ENCODE peak calls at places on chromosomes 16 and 17, in five cellular contexts. One of them, this sample, is unnamed.

GRCh38 chr17:52181842-52182241 is 23.3 kb upstream of the CA10 start:
- DNase-seq in K562: no peak
- DNase-seq in HepG2: no peak
- DNase-seq in A549: no peak
- DNase-seq in GM12878: no peak
- DNase-seq in this sample: peak

GRCh38 chr16:24508614-24509013 is 30.8 kb upstream of the RBBP6 start:
- DNase-seq in GM12878: no peak
- DNase-seq in HepG2: no peak
- DNase-seq in A549: no peak
- DNase-seq in K562: no peak
- DNase-seq in this sample: no peak

GRCh38 chr17:8956521-8956920 is 9.0 kb downstream of the PIK3R5 start:
- DNase-seq in K562: no peak
- DNase-seq in HepG2: no peak
- DNase-seq in A549: no peak
- DNase-seq in GM12878: peak
- DNase-seq in this sample: no peak

GRCh38 chr16:17629936-17630335 is 159.2 kb upstream of the XYLT1 start:
- DNase-seq in HepG2: no peak
- DNase-seq in K562: no peak
- DNase-seq in A549: no peak
- DNase-seq in GM12878: no peak
- DNase-seq in this sample: no peak

GRCh38 chr17:10718547-10718946 is 11.3 kb downstream of the TMEM220 start:
- DNase-seq in HepG2: no peak
- DNase-seq in K562: no peak
- DNase-seq in GM12878: no peak
- DNase-seq in A549: no peak
- DNase-seq in this sample: no peak

GRCh38 chr16:57892041-57892440 is 78.9 kb downstream of the CNGB1 start:
- DNase-seq in A549: no peak
- DNase-seq in HepG2: peak
- DNase-seq in GM12878: no peak
- DNase-seq in K562: no peak
- DNase-seq in this sample: no peak

GRCh38 chr17:79940381-79941087 is 95.1 kb downstream of the TBC1D16 start:
- DNase-seq in HepG2: no peak
- DNase-seq in K562: no peak
- DNase-seq in GM12878: no peak
- DNase-seq in A549: no peak
- DNase-seq in this sample: no peak

GRCh38 chr17:38354466-38354865 is 2.8 kb downstream of the SOCS7 start:
- DNase-seq in K562: no peak
- DNase-seq in A549: no peak
- DNase-seq in GM12878: no peak
- DNase-seq in HepG2: no peak
- DNase-seq in this sample: no peak

GRCh38 chr16:85207357-85207921 is 95.2 kb upstream of the CIBAR2 start:
- DNase-seq in GM12878: no peak
- DNase-seq in K562: no peak
- DNase-seq in A549: no peak
- DNase-seq in HepG2: no peak
- DNase-seq in this sample: no peak

GRCh38 chr17:35447494-35447893 is 1.1 kb downstream of the SLFN13 start:
- DNase-seq in HepG2: no peak
- DNase-seq in K562: no peak
- DNase-seq in GM12878: no peak
- DNase-seq in A549: no peak
- DNase-seq in this sample: no peak

GRCh38 chr17:50028207-50029120 is 27.4 kb upstream of the ITGA3 start:
- DNase-seq in GM12878: no peak
- DNase-seq in K562: no peak
- DNase-seq in A549: peak
- DNase-seq in HepG2: no peak
- DNase-seq in this sample: peak

GRCh38 chr17:7988750-7989178 is 13.7 kb upstream of the GUCY2D start:
- DNase-seq in HepG2: peak
- DNase-seq in GM12878: peak
- DNase-seq in A549: peak
- DNase-seq in K562: peak
- DNase-seq in this sample: peak

GRCh38 chr17:28956112-28956511 is 4.8 kb upstream of the PHF12 start:
- DNase-seq in A549: no peak
- DNase-seq in K562: no peak
- DNase-seq in HepG2: no peak
- DNase-seq in GM12878: no peak
- DNase-seq in this sample: peak

GRCh38 chr17:82287849-82288601 is 14.5 kb upstream of the CSNK1D start:
- DNase-seq in GM12878: no peak
- DNase-seq in A549: peak
- DNase-seq in K562: peak
- DNase-seq in HepG2: peak
- DNase-seq in this sample: no peak

GRCh38 chr17:78709119-78709681 is 72.9 kb downstream of the CYTH1 start:
- DNase-seq in K562: no peak
- DNase-seq in HepG2: no peak
- DNase-seq in GM12878: no peak
- DNase-seq in A549: no peak
- DNase-seq in this sample: no peak

GRCh38 chr16:49701867-49702494 is 153.9 kb downstream of the ZNF423 start:
- DNase-seq in K562: no peak
- DNase-seq in A549: no peak
- DNase-seq in GM12878: no peak
- DNase-seq in HepG2: no peak
- DNase-seq in this sample: peak

GRCh38 chr17:58310511-58311428 is 17.8 kb downstream of the TSPOAP1 start:
- DNase-seq in GM12878: no peak
- DNase-seq in HepG2: no peak
- DNase-seq in K562: no peak
- DNase-seq in A549: no peak
- DNase-seq in this sample: no peak

GRCh38 chr17:80812362-80813088 is 179.1 kb upstream of the CHMP6 start:
- DNase-seq in A549: no peak
- DNase-seq in GM12878: no peak
- DNase-seq in HepG2: no peak
- DNase-seq in K562: no peak
- DNase-seq in this sample: no peak

GRCh38 chr16:54136276-54136625 is 150.3 kb downstream of the IRX3 start:
- DNase-seq in A549: no peak
- DNase-seq in GM12878: no peak
- DNase-seq in HepG2: no peak
- DNase-seq in K562: no peak
- DNase-seq in this sample: no peak

GRCh38 chr16:28298511-28298878 is 6.2 kb downstream of the SBK1 start:
- DNase-seq in HepG2: no peak
- DNase-seq in K562: no peak
- DNase-seq in A549: no peak
- DNase-seq in GM12878: no peak
- DNase-seq in this sample: peak

GRCh38 chr17:979539-980405 is at the start of gene NXN:
- DNase-seq in A549: peak
- DNase-seq in GM12878: no peak
- DNase-seq in HepG2: peak
- DNase-seq in K562: peak
- DNase-seq in this sample: peak

GRCh38 chr17:76497979-76498885 is 3.0 kb downstream of the RHBDF2 start:
- DNase-seq in K562: no peak
- DNase-seq in GM12878: no peak
- DNase-seq in A549: peak
- DNase-seq in HepG2: peak
- DNase-seq in this sample: peak

GRCh38 chr17:17205368-17206148 is 575 bp downstream of the PLD6 start:
- DNase-seq in K562: peak
- DNase-seq in A549: peak
- DNase-seq in GM12878: peak
- DNase-seq in HepG2: peak
- DNase-seq in this sample: peak

GRCh38 chr17:58268326-58268725 is 12.4 kb downstream of the MPO start:
- DNase-seq in K562: no peak
- DNase-seq in HepG2: no peak
- DNase-seq in GM12878: no peak
- DNase-seq in A549: no peak
- DNase-seq in this sample: no peak

GRCh38 chr17:55606431-55606830 is 95.2 kb upstream of the SMIM36 start:
- DNase-seq in K562: no peak
- DNase-seq in GM12878: no peak
- DNase-seq in HepG2: no peak
- DNase-seq in A549: no peak
- DNase-seq in this sample: no peak

GRCh38 chr17:69492410-69493071 is 78.0 kb downstream of the MAP2K6 start:
- DNase-seq in HepG2: no peak
- DNase-seq in GM12878: no peak
- DNase-seq in A549: peak
- DNase-seq in K562: no peak
- DNase-seq in this sample: peak

GRCh38 chr16:30820952-30821421 is 34.0 kb upstream of the ZNF629 start:
- DNase-seq in GM12878: no peak
- DNase-seq in HepG2: no peak
- DNase-seq in K562: no peak
- DNase-seq in A549: no peak
- DNase-seq in this sample: no peak

GRCh38 chr17:31511176-31511540 is 119.7 kb downstream of the RAB11FIP4 start:
- DNase-seq in K562: no peak
- DNase-seq in GM12878: no peak
- DNase-seq in HepG2: no peak
- DNase-seq in A549: no peak
- DNase-seq in this sample: no peak

DNA sequence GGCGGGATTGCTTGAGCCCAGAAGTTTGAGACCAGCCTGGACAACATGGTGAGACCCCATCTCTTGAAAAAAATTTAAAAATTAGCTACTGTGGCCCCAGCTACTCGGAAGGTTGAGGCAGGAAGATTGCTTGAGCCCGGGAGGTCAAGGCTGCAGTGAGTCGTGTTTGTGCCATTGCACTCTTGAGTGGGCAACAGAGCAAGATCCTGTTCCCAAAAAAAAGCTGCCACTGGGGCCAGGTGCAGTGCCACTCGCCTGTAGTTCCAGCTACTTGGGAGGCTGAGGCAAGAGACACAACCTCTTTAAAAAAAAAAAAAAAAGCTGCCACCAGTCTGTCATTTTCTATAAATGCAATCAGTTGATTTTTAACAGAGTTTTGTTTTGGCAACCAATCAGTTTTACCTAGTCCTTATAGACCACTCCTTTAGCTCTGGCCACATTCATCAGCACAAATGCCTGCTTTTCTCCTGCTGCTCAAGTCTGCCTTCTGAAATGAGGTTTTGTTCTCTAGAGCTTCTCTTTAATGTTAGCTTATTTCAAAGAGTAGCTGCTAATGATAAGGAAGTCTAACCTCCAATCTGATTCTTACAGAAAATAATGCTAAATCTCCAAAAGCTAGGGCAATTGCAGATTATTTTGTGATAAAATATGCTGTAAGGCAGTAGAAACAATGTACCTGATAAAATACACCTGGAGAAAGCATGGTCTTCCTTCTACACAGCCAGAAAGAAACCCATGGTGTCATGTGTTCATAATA is 64.8 kb downstream of the TUBD1 start:
- DNase-seq in K562: no peak
- DNase-seq in A549: peak
- DNase-seq in GM12878: no peak
- DNase-seq in HepG2: no peak
- DNase-seq in this sample: no peak
- TF ChIP-seq JUNB in K562: no peak
- TF ChIP-seq JUNB in A549: no peak
- TF ChIP-seq JUNB in GM12878: no peak
- TF ChIP-seq JUNB in HepG2: no peak
- TF ChIP-seq JUNB in this sample: no peak

DNA sequence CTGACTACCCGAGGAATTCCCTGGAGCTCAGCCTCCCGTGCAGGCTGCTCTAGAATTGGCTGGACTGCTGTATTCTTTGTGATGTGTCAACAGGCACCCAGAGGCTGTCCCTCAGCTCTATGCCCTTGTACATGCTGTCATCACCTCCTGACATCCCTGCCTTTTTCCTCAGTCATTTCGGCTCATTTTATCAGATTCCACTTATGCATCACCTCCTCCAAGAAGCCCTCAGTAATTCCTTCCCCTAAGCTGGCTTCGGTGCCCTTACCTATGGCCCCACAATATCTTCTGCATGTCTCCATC is 126.4 kb downstream of the DYNLRB2 start:
- DNase-seq in GM12878: no peak
- DNase-seq in HepG2: no peak
- DNase-seq in K562: no peak
- DNase-seq in A549: no peak
- DNase-seq in this sample: no peak
- H3K4me3 ChIP-seq in GM12878: no peak
- H3K4me3 ChIP-seq in HepG2: no peak
- H3K4me3 ChIP-seq in K562: no peak
- H3K4me3 ChIP-seq in A549: no peak
- H3K4me3 ChIP-seq in this sample: no peak

DNA sequence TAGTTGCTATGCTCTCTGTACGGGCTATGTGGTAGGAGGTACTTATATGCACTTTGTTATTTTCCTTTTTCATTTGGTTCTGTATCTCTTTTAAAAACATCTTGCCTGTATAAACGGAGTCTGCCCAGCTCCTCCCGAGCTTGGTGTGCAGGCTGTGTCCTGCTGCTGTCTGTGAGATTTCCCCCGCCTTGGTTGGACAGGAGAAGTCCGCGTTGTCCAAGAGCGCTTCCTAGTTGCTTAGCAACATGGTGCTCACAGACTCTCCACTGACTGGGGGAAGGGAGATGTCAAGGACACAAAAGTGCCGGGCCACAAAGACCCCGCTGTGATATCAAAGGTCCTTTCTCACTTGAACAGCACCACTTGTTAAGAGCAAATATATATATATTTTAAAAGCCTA is 134.4 kb upstream of the CPHXL start:
- DNase-seq in K562: no peak
- DNase-seq in GM12878: no peak
- DNase-seq in A549: no peak
- DNase-seq in HepG2: peak
- DNase-seq in this sample: peak
- TF ChIP-seq JUNB in K562: no peak
- TF ChIP-seq JUNB in GM12878: no peak
- TF ChIP-seq JUNB in A549: no peak
- TF ChIP-seq JUNB in HepG2: no peak
- TF ChIP-seq JUNB in this sample: no peak

GRCh38 chr17:39757931-39758873 is 20.5 kb downstream of the GRB7 start:
- DNase-seq in GM12878: peak
- DNase-seq in K562: no peak
- DNase-seq in A549: no peak
- DNase-seq in HepG2: no peak
- DNase-seq in this sample: no peak
- H3K4me3 ChIP-seq in GM12878: no peak
- H3K4me3 ChIP-seq in K562: no peak
- H3K4me3 ChIP-seq in A549: no peak
- H3K4me3 ChIP-seq in HepG2: no peak
- H3K4me3 ChIP-seq in this sample: no peak